ENCODE peak calls at places on chromosomes 2 and 18, in five cellular contexts. A is psoas muscle, B is breast epithelium, S is tibial nerve, M is mammary epithelial cell. O is an unnamed sample.

GRCh38 chr2:41061371-41061770 is 609.5 kb upstream of the SLC8A1 start:
- DNase-seq in A (no peak), B (no peak), S (no peak), M (no peak), O (no peak)

GRCh38 chr2:39875182-39875913 is 96.3 kb upstream of the THUMPD2 start:
- DNase-seq in A (no peak), B (no peak), S (no peak), M (peak; percentile 81), O (peak; percentile 34)

GRCh38 chr18:35750929-35751328 is 169.4 kb downstream of the GALNT1 start:
- DNase-seq in A (no peak), B (no peak), S (no peak), M (no peak), O (no peak)

GRCh38 chr2:26536371-26537068 is 58.6 kb upstream of the OTOF start:
- DNase-seq in A (no peak), B (no peak), S (no peak), M (no peak), O (no peak)

GRCh38 chr18:69480460-69480859 is 79.8 kb downstream of the DOK6 start:
- DNase-seq in A (no peak), B (no peak), S (no peak), M (no peak), O (no peak)

GRCh38 chr2:40346535-40347354 is 105.1 kb downstream of the SLC8A1 start:
- DNase-seq in A (peak; percentile 60), B (no peak), S (no peak), M (no peak), O (no peak)

GRCh38 chr2:24863636-24864035 is 56.4 kb downstream of the ADCY3 start:
- DNase-seq in A (no peak), B (no peak), S (no peak), M (no peak), O (no peak)

GRCh38 chr2:196902828-196903227 is 23.7 kb downstream of the PGAP1 start:
- DNase-seq in A (no peak), B (no peak), S (no peak), M (no peak), O (no peak)

GRCh38 chr2:32663864-32664263 is 36.0 kb downstream of the TTC27 start:
- DNase-seq in A (no peak), B (no peak), S (no peak), M (no peak), O (no peak)

GRCh38 chr2:189683348-189683747 is 8.9 kb downstream of the ANKAR start:
- DNase-seq in A (no peak), B (no peak), S (no peak), M (peak; percentile 80), O (no peak)

GRCh38 chr2:216149741-216150140 is 40.6 kb downstream of the XRCC5 start:
- DNase-seq in A (no peak), B (no peak), S (no peak), M (no peak), O (no peak)

GRCh38 chr2:428591-428990 is 140.7 kb upstream of the ALKAL2 start:
- DNase-seq in A (no peak), B (no peak), S (no peak), M (no peak), O (no peak)

GRCh38 chr2:12502759-12503158 is 214.0 kb upstream of the TRIB2 start:
- DNase-seq in A (no peak), B (no peak), S (no peak), M (no peak), O (no peak)

GRCh38 chr2:238440767-238441166 is 14.0 kb downstream of the ASB1 start:
- DNase-seq in A (no peak), B (no peak), S (no peak), M (no peak), O (no peak)
- H3K27ac ChIP-seq in A (no peak overlapping the region), B (peak overlapping the region; percentile 80), S (no peak overlapping the region), M (peak overlapping the region; percentile 97), O (no peak overlapping the region)

GRCh38 chr2:3626817-3627499 is 31.0 kb upstream of the ALLC start:
- DNase-seq in A (peak; percentile 34), B (no peak), S (no peak), M (no peak), O (no peak)
- TF ChIP-seq CTCF in A (no peak), B (no peak), S (no peak), M (no peak), O (no peak)

GRCh38 chr2:9613291-9613690 is 17.5 kb downstream of the YWHAQ start:
- DNase-seq in A (no peak), B (no peak), S (no peak), M (peak; percentile 82), O (no peak)

GRCh38 chr2:9614562-9614961 is 16.2 kb downstream of the YWHAQ start:
- DNase-seq in A (no peak), B (no peak), S (no peak), M (no peak), O (no peak)

DNA sequence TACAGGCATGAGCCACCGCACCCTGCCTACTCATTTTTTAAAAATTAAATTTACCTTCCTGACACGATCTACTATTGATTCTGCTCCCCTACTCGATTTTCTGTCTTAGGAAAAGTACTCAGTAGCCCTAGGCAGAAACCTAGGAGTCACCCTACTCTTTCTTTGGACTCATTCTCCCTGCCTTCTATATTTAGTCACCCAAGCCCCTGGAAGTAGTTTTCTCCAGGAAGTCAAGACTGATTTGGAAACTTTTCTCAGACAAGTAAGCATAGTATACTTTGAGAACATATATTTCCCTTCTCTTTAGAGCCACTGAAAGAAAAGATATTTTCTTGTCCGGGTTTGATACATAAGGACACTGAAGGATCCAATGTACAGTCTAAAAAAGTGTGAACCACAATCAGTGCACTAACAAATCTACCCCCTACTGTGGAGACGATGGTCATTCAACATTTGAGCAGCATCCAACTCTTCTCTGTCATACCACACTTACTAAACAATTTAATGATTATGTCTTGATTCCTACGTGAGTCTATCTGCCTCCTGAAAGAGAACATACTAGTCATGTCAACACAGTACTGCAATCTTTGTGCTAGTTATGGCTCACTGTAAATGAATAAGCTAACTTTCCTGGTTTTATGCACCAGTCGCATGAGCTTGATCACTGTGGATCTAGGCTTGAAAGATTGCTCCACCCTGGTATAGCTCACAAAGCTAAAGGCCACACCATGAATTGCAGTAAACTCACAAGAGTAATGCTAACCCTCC is 19.8 kb downstream of the YWHAQ start:
- DNase-seq in A (no peak), B (no peak), S (no peak), M (no peak), O (no peak)
- H3K36me3 ChIP-seq in A (no peaks in the 10 kb centered on the region), B (no peaks in the 10 kb centered on the region), S (no peaks in the 10 kb centered on the region), M (peaks cover 9% of the 10 kb centered on the region), O (no peaks in the 10 kb centered on the region)

GRCh38 chr2:230812041-230812440 is 52.7 kb upstream of the ITM2C start:
- DNase-seq in A (no peak), B (no peak), S (no peak), M (no peak), O (no peak)
- H3K27ac ChIP-seq in A (peak overlapping the region; percentile 7), B (no peak overlapping the region), S (no peak overlapping the region), M (no peak overlapping the region), O (no peak overlapping the region)

GRCh38 chr18:24187689-24188088 is 48.8 kb downstream of the CABYR start:
- DNase-seq in A (no peak), B (no peak), S (no peak), M (no peak), O (no peak)
- TF ChIP-seq CTCF in A (no peak), B (no peak), S (no peak), M (no peak), O (no peak)

DNA sequence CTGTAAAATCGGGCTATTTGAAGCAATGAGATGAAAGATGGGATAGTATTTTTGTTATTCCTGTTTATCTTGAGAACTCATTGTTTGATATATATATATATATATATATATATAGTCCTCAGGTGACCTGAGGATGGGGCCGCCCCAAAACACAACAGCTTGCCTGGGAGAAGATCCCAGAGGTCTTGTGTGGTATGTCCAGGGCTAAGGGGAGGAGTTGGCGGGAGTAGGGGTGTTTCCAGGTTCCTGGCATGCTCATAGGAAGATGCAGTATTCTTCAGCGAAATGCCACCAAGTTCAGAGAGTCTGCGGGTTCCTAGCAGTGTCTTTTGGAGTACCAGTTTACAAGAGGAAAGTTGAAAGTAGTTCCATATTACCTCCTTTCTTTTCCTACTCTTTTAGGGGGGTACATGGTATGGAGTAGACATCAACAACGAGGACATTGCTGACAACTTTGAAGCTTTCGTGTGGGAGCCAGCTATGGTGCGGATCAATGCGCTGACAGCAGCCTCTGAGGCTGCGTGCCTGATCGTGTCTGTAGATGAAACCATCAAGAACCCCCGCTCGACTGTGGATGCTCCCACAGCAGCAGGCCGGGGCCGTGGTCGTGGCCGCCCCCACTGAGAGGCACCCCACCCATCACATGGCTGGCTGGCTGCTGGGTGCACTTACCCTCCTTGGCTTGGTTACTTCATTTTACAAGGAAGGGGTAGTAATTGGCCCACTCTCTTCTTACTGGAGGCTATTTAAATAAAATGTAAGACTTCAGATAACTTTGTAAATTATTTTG is 18.3 kb downstream of the CCT7 start:
- DNase-seq in A (no peak), B (no peak), S (no peak), M (no peak), O (no peak)
- H3K36me3 ChIP-seq in A (peaks cover 26% of the 10 kb centered on the region), B (peaks cover 16% of the 10 kb centered on the region), S (peaks cover 4% of the 10 kb centered on the region), M (peaks cover 35% of the 10 kb centered on the region), O (peaks cover 38% of the 10 kb centered on the region)